ENCODE peak calls at places on chromosomes 6 and 20, in five cellular contexts. S is GM23338, C is dorsolateral prefrontal cortex, Z is pancreas, K is AG04450. Y is an unnamed sample.

GRCh38 chr6:13629459-13630116 is 14.5 kb downstream of the NOL7 start:
- DNase-seq in K (no peak), C (no peak), Z (no peak), S (no peak), Y (no peak)

GRCh38 chr20:33777831-33778230 is 33.3 kb upstream of the CHMP4B start:
- DNase-seq in C (no peak), Z (no peak), S (no peak), K (no peak), Y (no peak)

GRCh38 chr6:53302678-53303360 is 45.9 kb downstream of the ELOVL5 start:
- DNase-seq in K (no peak), C (no peak), Z (no peak), S (peak; percentile 25), Y (no peak)

GRCh38 chr20:33209789-33210188 is 7.4 kb upstream of the BPIFA3 start:
- DNase-seq in C (no peak), S (peak; percentile 93), Z (peak; percentile 92), K (peak; percentile 20), Y (no peak)

GRCh38 chr6:126228001-126228791 is 111.7 kb upstream of the CENPW start:
- DNase-seq in C (no peak), K (no peak), Z (no peak), S (no peak), Y (no peak)

GRCh38 chr6:31729515-31729978 is 448 bp upstream of the DDAH2 start:
- DNase-seq in Z (peak; percentile 86), C (peak; percentile 67), K (peak; percentile 51), S (peak; percentile 98), Y (peak; percentile 97)

GRCh38 chr20:47691632-47692031 is 93.6 kb downstream of the SULF2 start:
- DNase-seq in Z (no peak), K (no peak), C (no peak), S (peak; percentile 63), Y (no peak)

GRCh38 chr20:41367393-41367695 is 726 bp upstream of the EMILIN3 start:
- DNase-seq in S (peak; percentile 45), Z (no peak), K (no peak), C (no peak), Y (no peak)

GRCh38 chr6:2763345-2763841 is 1.8 kb upstream of the WRNIP1 start:
- DNase-seq in K (no peak), Z (no peak), C (no peak), S (no peak), Y (no peak)

GRCh38 chr20:22615425-22615824 is 31.1 kb upstream of the FOXA2 start:
- DNase-seq in C (no peak), S (no peak), K (no peak), Z (no peak), Y (no peak)

GRCh38 chr20:58407966-58408557 is 19.0 kb downstream of the VAPB start:
- DNase-seq in Z (no peak), C (no peak), S (no peak), K (no peak), Y (no peak)

GRCh38 chr6:43845646-43846045 is 75.6 kb downstream of the VEGFA start:
- DNase-seq in Z (no peak), K (no peak), C (no peak), S (no peak), Y (no peak)

GRCh38 chr6:119979862-119980261 is 630.3 kb upstream of the MAN1A1 start:
- DNase-seq in K (no peak), Z (no peak), S (peak; percentile 69), C (no peak), Y (no peak)

DNA sequence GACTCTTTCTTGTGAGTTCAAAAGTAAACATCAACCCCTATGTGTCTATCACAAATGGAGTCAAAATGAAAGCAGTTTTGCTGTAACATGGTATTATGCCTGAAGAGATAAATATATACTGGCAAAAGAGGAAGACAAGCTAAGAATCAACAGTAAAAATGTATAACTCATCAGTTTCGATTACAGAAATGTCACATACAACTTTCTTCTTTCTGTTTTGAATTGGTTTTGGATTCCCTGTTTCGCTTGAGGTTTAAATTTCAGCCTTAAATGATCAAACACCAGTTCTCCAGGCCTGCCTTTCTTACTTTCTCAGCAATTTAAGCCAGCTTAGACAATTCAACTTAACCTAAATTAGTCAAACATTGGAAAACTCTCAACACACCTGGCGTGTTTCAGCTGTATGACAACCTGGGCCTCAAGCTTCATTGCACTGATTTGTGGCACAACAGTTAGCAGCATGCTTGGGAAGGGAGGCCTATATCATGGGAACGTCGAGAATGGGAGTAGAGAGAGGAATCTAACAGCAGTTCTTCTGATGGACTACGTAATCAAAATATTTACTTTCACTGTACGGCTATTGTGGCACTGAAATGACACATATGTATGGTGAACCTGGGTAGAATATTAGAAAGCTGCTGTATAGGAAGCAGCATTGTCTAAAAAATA is 51.8 kb upstream of the MARCKS start:
- DNase-seq in K (no peak), S (no peak), Z (no peak), C (no peak), Y (no peak)
- H3K27ac ChIP-seq in K (no peak overlapping the region), S (no peak overlapping the region), Z (no peak overlapping the region), C (no peak overlapping the region), Y (peak overlapping the region; percentile 50)

DNA sequence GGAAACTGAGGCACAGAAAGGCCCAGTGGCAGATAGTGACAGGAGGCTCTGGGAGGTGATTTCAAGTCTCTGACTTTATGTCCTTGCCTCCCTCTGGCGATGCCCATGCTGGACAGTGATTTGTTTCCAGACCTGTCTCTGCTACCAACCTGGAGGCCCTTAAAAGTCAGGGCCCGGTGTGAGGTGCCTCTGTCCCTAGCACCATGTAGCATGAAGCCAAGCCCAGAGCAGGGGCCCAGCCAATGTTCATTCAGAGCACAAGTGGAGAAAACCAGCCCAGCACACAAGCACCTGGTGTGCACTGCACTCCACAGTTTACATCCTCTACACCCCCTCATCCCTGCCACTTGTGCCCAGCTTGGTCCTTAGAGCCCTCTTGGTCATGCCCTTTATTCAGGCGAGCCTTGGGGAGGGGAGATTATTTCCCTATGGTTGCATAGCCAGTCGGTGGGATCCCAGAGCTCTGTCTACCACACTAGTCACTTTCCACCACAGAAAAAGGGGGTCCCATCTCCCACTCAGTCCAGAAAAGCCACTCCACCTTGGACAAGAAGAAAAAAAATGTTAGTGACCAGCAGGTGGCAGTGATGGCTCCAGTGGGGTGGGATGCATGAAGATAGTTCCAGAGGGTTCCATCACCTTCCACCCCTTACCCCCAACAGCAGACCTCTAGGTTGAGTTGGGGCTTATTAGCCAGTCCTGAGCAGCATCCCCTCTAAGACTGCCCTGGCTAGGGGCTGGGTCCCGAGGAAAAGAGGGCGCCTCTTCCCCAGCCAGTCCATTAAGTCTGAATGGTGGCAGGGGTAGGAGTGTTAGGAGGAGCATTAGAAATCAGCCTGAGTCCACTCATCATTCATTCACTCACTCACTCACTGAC is 30.9 kb downstream of the KIAA1755 start:
- DNase-seq in K (no peak), S (peak; percentile 52), Z (peak; percentile 33), C (peak; percentile 28), Y (no peak)
- TF ChIP-seq CTCF in K (peak; percentile 68), S (peak; percentile 62), Z (no peak), C (peak; percentile 60), Y (peak; percentile 41)

DNA sequence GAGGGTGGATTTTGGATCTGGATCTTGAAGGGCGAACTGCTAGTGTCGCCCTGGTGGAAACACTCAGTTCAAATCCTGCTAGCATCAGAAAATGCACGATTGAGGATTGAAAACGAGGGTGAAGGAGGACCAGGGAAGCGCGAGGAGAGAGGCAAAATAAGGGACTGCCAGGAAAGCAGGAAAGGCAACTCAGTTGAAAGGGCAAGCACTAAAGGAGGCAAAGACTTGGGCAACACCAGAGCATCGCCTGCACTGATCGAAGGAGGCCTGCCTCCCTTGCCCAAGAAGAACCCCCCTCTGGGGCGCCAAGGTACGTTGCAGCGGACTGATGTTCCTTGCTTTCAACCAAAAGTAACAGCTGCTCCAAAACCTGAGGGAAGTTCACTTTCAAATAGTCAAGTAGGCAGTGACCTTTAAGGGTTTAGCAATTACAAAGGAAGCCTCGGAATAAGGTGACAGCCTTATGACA is 308 bp upstream of the COL21A1 start:
- DNase-seq in Z (no peak), C (no peak), K (no peak), S (no peak), Y (no peak)
- H3K4me3 ChIP-seq in Z (peak overlapping the region; percentile 31), C (peak overlapping the region; percentile 54), K (peak overlapping the region; percentile 49), S (peak overlapping the region; percentile 60), Y (peak overlapping the region; percentile 88)

DNA sequence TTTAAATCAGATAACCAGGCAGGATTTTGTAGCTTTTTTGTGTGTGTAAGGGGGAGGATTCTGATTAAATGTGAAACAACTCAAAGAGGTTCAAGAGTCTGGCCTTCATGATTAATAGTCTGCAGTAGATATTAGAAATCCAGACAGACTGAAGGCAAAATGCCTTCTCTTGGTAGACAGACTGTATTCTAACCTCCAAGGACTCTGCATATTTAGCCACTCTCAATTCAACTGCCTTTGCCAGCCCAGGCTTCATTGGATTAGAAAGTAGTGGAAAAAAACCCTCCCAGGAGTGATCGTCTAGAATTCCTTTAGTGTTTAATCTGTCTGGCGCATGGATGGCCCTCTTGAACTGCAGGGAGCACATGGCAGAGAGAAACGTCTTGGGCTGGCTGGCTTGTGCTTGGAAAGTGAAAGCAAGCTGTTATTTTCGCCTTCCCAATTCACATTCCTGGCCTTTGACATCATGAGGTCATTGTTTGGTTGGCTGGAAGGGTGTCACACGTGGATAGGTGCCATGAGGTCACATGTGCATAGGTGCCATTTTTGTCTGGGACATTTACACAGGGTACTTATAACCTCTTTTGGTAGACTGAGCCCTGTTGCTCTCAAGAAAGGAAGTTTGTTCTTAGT is 30.8 kb upstream of the NEDD9 start:
- DNase-seq in K (peak; percentile 43), Z (no peak), S (no peak), C (no peak), Y (peak; percentile 90)
- H3K27ac ChIP-seq in K (no peak overlapping the region), Z (no peak overlapping the region), S (no peak overlapping the region), C (peak overlapping the region; percentile 9), Y (peak overlapping the region; percentile 44)

GRCh38 chr6:63690210-63690609 is 54.6 kb downstream of the PHF3 start:
- DNase-seq in C (no peak), Z (no peak), S (no peak), K (no peak), Y (no peak)
- TF ChIP-seq CTCF in C (no peak), Z (no peak), S (no peak), K (no peak), Y (no peak)

GRCh38 chr6:135183532-135184440 is 2.7 kb downstream of the MYB start:
- DNase-seq in K (no peak), C (no peak), S (peak; percentile 93), Z (peak; percentile 65), Y (no peak)
- H3K4me3 ChIP-seq in K (no peak overlapping the region), C (peak overlapping the region; percentile 32), S (peak overlapping the region; percentile 83), Z (peak overlapping the region; percentile 63), Y (peak overlapping the region; percentile 76)

Y was measured in coronary artery.